ENCODE peak calls at places on chromosomes 3 and 15, in seven cellular contexts. One of them, this sample, is unnamed. For H3K4me1, the result is how much of the 10 kb centered on the place peaks cover.

GRCh38 chr15:71748327-71748726 is 62.0 kb upstream of the NR2E3 start:
- DNase-seq in PC-3: peak
- DNase-seq in naive thymus-derived CD4-positive, alpha-beta T cell: no peak
- DNase-seq in mesenchymal stem cell: peak
- DNase-seq in effector memory CD4-positive, alpha-beta T cell: no peak
- DNase-seq in spleen: no peak
- DNase-seq in GM12878: no peak
- DNase-seq in this sample: no peak

GRCh38 chr3:106401666-106402319 is 533.0 kb upstream of the CBLB start:
- DNase-seq in naive thymus-derived CD4-positive, alpha-beta T cell: no peak
- DNase-seq in PC-3: peak
- DNase-seq in mesenchymal stem cell: peak
- DNase-seq in effector memory CD4-positive, alpha-beta T cell: no peak
- DNase-seq in GM12878: no peak
- DNase-seq in spleen: no peak
- DNase-seq in this sample: no peak

GRCh38 chr15:74156678-74157411 is 16.7 kb upstream of the ISLR start:
- DNase-seq in mesenchymal stem cell: peak
- DNase-seq in GM12878: no peak
- DNase-seq in naive thymus-derived CD4-positive, alpha-beta T cell: no peak
- DNase-seq in PC-3: no peak
- DNase-seq in spleen: no peak
- DNase-seq in effector memory CD4-positive, alpha-beta T cell: no peak
- DNase-seq in this sample: no peak

GRCh38 chr3:193946945-193947344 is 189.0 kb upstream of the HES1 start:
- DNase-seq in effector memory CD4-positive, alpha-beta T cell: no peak
- DNase-seq in naive thymus-derived CD4-positive, alpha-beta T cell: no peak
- DNase-seq in PC-3: peak
- DNase-seq in spleen: no peak
- DNase-seq in mesenchymal stem cell: no peak
- DNase-seq in GM12878: no peak
- DNase-seq in this sample: no peak

GRCh38 chr3:189233225-189233858 is 61.6 kb downstream of the TPRG1 start:
- DNase-seq in PC-3: peak
- DNase-seq in naive thymus-derived CD4-positive, alpha-beta T cell: no peak
- DNase-seq in GM12878: no peak
- DNase-seq in mesenchymal stem cell: peak
- DNase-seq in spleen: no peak
- DNase-seq in effector memory CD4-positive, alpha-beta T cell: no peak
- DNase-seq in this sample: peak

GRCh38 chr3:45687828-45688193 is 1.4 kb upstream of the SACM1L start:
- DNase-seq in mesenchymal stem cell: no peak
- DNase-seq in spleen: no peak
- DNase-seq in PC-3: peak
- DNase-seq in GM12878: no peak
- DNase-seq in effector memory CD4-positive, alpha-beta T cell: no peak
- DNase-seq in naive thymus-derived CD4-positive, alpha-beta T cell: no peak
- DNase-seq in this sample: no peak

GRCh38 chr3:46312996-46313395 is 40.9 kb upstream of the CCR2 start:
- DNase-seq in GM12878: no peak
- DNase-seq in PC-3: peak
- DNase-seq in naive thymus-derived CD4-positive, alpha-beta T cell: no peak
- DNase-seq in spleen: no peak
- DNase-seq in effector memory CD4-positive, alpha-beta T cell: no peak
- DNase-seq in mesenchymal stem cell: peak
- DNase-seq in this sample: peak

GRCh38 chr3:184231671-184232070 is 2.3 kb downstream of the VWA5B2 start:
- DNase-seq in GM12878: no peak
- DNase-seq in mesenchymal stem cell: no peak
- DNase-seq in spleen: no peak
- DNase-seq in effector memory CD4-positive, alpha-beta T cell: no peak
- DNase-seq in naive thymus-derived CD4-positive, alpha-beta T cell: no peak
- DNase-seq in PC-3: no peak
- DNase-seq in this sample: no peak

GRCh38 chr15:81909229-81910087 is 136.4 kb downstream of the MEX3B start:
- DNase-seq in spleen: no peak
- DNase-seq in naive thymus-derived CD4-positive, alpha-beta T cell: no peak
- DNase-seq in mesenchymal stem cell: no peak
- DNase-seq in effector memory CD4-positive, alpha-beta T cell: no peak
- DNase-seq in PC-3: peak
- DNase-seq in GM12878: no peak
- DNase-seq in this sample: no peak

GRCh38 chr15:69826818-69827174 is 270.9 kb downstream of the TLE3 start:
- DNase-seq in naive thymus-derived CD4-positive, alpha-beta T cell: no peak
- DNase-seq in spleen: no peak
- DNase-seq in effector memory CD4-positive, alpha-beta T cell: no peak
- DNase-seq in mesenchymal stem cell: peak
- DNase-seq in PC-3: no peak
- DNase-seq in GM12878: no peak
- DNase-seq in this sample: no peak

DNA sequence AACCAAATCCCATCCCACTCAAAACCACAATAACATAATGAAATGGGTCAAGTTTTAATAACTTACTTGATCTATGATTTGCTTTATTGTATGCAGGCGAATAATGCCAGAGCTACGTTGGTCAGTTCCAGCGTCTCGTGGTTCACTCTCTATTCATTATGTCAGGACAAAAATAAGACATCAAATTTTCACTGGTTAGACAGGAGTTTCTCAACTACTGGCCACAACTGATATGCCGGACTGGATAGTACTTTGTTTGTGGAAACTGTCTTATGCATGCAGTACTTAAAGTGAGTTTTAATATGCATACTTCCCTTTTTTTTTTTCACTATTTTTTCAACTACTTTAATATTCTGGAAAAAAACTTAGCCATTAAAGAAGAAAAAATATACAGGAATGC is 94.4 kb downstream of the TJP1 start:
- DNase-seq in PC-3: no peak
- DNase-seq in effector memory CD4-positive, alpha-beta T cell: no peak
- DNase-seq in spleen: no peak
- DNase-seq in mesenchymal stem cell: no peak
- DNase-seq in GM12878: no peak
- DNase-seq in naive thymus-derived CD4-positive, alpha-beta T cell: no peak
- DNase-seq in this sample: no peak
- H3K4me1 ChIP-seq in PC-3: under half
- H3K4me1 ChIP-seq in effector memory CD4-positive, alpha-beta T cell: under half
- H3K4me1 ChIP-seq in spleen: under half
- H3K4me1 ChIP-seq in mesenchymal stem cell: under half
- H3K4me1 ChIP-seq in GM12878: under half
- H3K4me1 ChIP-seq in naive thymus-derived CD4-positive, alpha-beta T cell: under half
- H3K4me1 ChIP-seq in this sample: under half

DNA sequence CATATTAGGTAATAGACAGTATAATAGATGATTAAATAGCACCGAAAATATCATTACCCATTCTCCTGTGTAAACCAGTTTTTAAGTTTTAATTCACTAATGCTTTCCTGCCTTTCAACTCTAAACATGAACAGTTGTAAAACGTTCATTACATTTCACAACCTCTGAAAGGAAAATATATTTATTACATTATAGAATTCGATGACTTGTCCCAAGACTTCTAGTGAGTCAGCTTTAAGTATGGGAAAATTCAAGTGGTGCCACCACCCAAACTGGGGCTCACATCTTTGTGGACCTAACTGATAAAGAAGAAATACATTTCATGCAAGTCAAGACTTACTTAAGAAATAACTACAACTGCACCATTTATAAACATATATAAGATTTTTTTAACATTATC is 2.0 kb downstream of the TRIM59 start:
- DNase-seq in PC-3: peak
- DNase-seq in mesenchymal stem cell: peak
- DNase-seq in GM12878: no peak
- DNase-seq in effector memory CD4-positive, alpha-beta T cell: no peak
- DNase-seq in naive thymus-derived CD4-positive, alpha-beta T cell: no peak
- DNase-seq in spleen: no peak
- DNase-seq in this sample: no peak
- H3K4me3 ChIP-seq in PC-3: peak
- H3K4me3 ChIP-seq in mesenchymal stem cell: no peak
- H3K4me3 ChIP-seq in GM12878: peak
- H3K4me3 ChIP-seq in effector memory CD4-positive, alpha-beta T cell: no peak
- H3K4me3 ChIP-seq in naive thymus-derived CD4-positive, alpha-beta T cell: no peak
- H3K4me3 ChIP-seq in spleen: no peak
- H3K4me3 ChIP-seq in this sample: no peak

GRCh38 chr3:154728285-154728684 is 298.3 kb upstream of the GPR149 start:
- DNase-seq in spleen: no peak
- DNase-seq in mesenchymal stem cell: no peak
- DNase-seq in naive thymus-derived CD4-positive, alpha-beta T cell: no peak
- DNase-seq in GM12878: no peak
- DNase-seq in PC-3: no peak
- DNase-seq in effector memory CD4-positive, alpha-beta T cell: no peak
- DNase-seq in this sample: no peak
- H3K4me1 ChIP-seq in spleen: under half
- H3K4me1 ChIP-seq in mesenchymal stem cell: under half
- H3K4me1 ChIP-seq in naive thymus-derived CD4-positive, alpha-beta T cell: under half
- H3K4me1 ChIP-seq in GM12878: under half
- H3K4me1 ChIP-seq in PC-3: under half
- H3K4me1 ChIP-seq in effector memory CD4-positive, alpha-beta T cell: under half
- H3K4me1 ChIP-seq in this sample: under half

GRCh38 chr15:75821946-75822345 is 21.3 kb upstream of the UBE2Q2 start:
- DNase-seq in PC-3: no peak
- DNase-seq in effector memory CD4-positive, alpha-beta T cell: no peak
- DNase-seq in GM12878: no peak
- DNase-seq in mesenchymal stem cell: no peak
- DNase-seq in spleen: no peak
- DNase-seq in naive thymus-derived CD4-positive, alpha-beta T cell: no peak
- DNase-seq in this sample: no peak

GRCh38 chr15:75814794-75815193 is 28.5 kb upstream of the UBE2Q2 start:
- DNase-seq in effector memory CD4-positive, alpha-beta T cell: no peak
- DNase-seq in spleen: no peak
- DNase-seq in PC-3: no peak
- DNase-seq in mesenchymal stem cell: no peak
- DNase-seq in GM12878: no peak
- DNase-seq in naive thymus-derived CD4-positive, alpha-beta T cell: no peak
- DNase-seq in this sample: no peak

GRCh38 chr15:75820206-75820605 is 23.0 kb upstream of the UBE2Q2 start:
- DNase-seq in spleen: no peak
- DNase-seq in mesenchymal stem cell: no peak
- DNase-seq in effector memory CD4-positive, alpha-beta T cell: no peak
- DNase-seq in naive thymus-derived CD4-positive, alpha-beta T cell: no peak
- DNase-seq in GM12878: no peak
- DNase-seq in PC-3: no peak
- DNase-seq in this sample: no peak

GRCh38 chr15:75815811-75816719 is 27.2 kb upstream of the UBE2Q2 start:
- DNase-seq in GM12878: no peak
- DNase-seq in spleen: no peak
- DNase-seq in mesenchymal stem cell: peak
- DNase-seq in naive thymus-derived CD4-positive, alpha-beta T cell: no peak
- DNase-seq in PC-3: no peak
- DNase-seq in effector memory CD4-positive, alpha-beta T cell: no peak
- DNase-seq in this sample: no peak

GRCh38 chr15:75817151-75817935 is 25.9 kb upstream of the UBE2Q2 start:
- DNase-seq in effector memory CD4-positive, alpha-beta T cell: no peak
- DNase-seq in PC-3: no peak
- DNase-seq in mesenchymal stem cell: no peak
- DNase-seq in spleen: no peak
- DNase-seq in naive thymus-derived CD4-positive, alpha-beta T cell: no peak
- DNase-seq in GM12878: no peak
- DNase-seq in this sample: no peak
- H3K4me3 ChIP-seq in effector memory CD4-positive, alpha-beta T cell: no peak
- H3K4me3 ChIP-seq in PC-3: no peak
- H3K4me3 ChIP-seq in mesenchymal stem cell: no peak
- H3K4me3 ChIP-seq in spleen: no peak
- H3K4me3 ChIP-seq in naive thymus-derived CD4-positive, alpha-beta T cell: no peak
- H3K4me3 ChIP-seq in GM12878: no peak
- H3K4me3 ChIP-seq in this sample: no peak

DNA sequence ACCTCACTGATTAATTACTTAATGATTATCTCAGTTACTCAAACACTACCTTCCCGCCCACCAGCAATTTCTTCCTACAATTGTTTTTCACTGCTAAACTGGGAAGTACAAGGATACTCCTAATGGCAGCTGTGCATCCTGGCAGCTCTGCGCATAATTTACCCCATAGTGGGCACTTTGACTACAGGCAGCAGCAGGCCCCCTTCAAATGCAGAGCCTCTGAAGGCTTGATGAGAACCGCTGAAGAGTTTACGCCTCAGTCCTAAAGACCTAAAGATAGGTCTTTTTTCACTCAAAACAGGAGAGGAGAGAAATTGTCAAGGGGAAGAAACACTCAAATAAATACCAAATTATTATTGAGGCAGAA is 10.7 kb downstream of the CCDC32 start:
- DNase-seq in mesenchymal stem cell: no peak
- DNase-seq in effector memory CD4-positive, alpha-beta T cell: no peak
- DNase-seq in PC-3: no peak
- DNase-seq in naive thymus-derived CD4-positive, alpha-beta T cell: no peak
- DNase-seq in spleen: no peak
- DNase-seq in GM12878: no peak
- DNase-seq in this sample: no peak
- H3K4me1 ChIP-seq in mesenchymal stem cell: under half
- H3K4me1 ChIP-seq in effector memory CD4-positive, alpha-beta T cell: under half
- H3K4me1 ChIP-seq in PC-3: under half
- H3K4me1 ChIP-seq in naive thymus-derived CD4-positive, alpha-beta T cell: under half
- H3K4me1 ChIP-seq in spleen: half or more
- H3K4me1 ChIP-seq in GM12878: half or more
- H3K4me1 ChIP-seq in this sample: under half

GRCh38 chr3:12158387-12159226 is at the start of gene TIMP4:
- DNase-seq in naive thymus-derived CD4-positive, alpha-beta T cell: no peak
- DNase-seq in mesenchymal stem cell: peak
- DNase-seq in PC-3: peak
- DNase-seq in GM12878: no peak
- DNase-seq in spleen: peak
- DNase-seq in effector memory CD4-positive, alpha-beta T cell: no peak
- DNase-seq in this sample: peak
- H3K4me3 ChIP-seq in naive thymus-derived CD4-positive, alpha-beta T cell: no peak
- H3K4me3 ChIP-seq in mesenchymal stem cell: peak
- H3K4me3 ChIP-seq in PC-3: peak
- H3K4me3 ChIP-seq in GM12878: no peak
- H3K4me3 ChIP-seq in spleen: no peak
- H3K4me3 ChIP-seq in effector memory CD4-positive, alpha-beta T cell: no peak
- H3K4me3 ChIP-seq in this sample: peak

GRCh38 chr3:81451140-81451539 is 310.3 kb downstream of the GBE1 start:
- DNase-seq in spleen: no peak
- DNase-seq in PC-3: no peak
- DNase-seq in mesenchymal stem cell: no peak
- DNase-seq in effector memory CD4-positive, alpha-beta T cell: no peak
- DNase-seq in GM12878: no peak
- DNase-seq in naive thymus-derived CD4-positive, alpha-beta T cell: no peak
- DNase-seq in this sample: no peak
- H3K4me1 ChIP-seq in spleen: under half
- H3K4me1 ChIP-seq in PC-3: under half
- H3K4me1 ChIP-seq in mesenchymal stem cell: under half
- H3K4me1 ChIP-seq in effector memory CD4-positive, alpha-beta T cell: under half
- H3K4me1 ChIP-seq in GM12878: under half
- H3K4me1 ChIP-seq in naive thymus-derived CD4-positive, alpha-beta T cell: under half
- H3K4me1 ChIP-seq in this sample: under half

DNA sequence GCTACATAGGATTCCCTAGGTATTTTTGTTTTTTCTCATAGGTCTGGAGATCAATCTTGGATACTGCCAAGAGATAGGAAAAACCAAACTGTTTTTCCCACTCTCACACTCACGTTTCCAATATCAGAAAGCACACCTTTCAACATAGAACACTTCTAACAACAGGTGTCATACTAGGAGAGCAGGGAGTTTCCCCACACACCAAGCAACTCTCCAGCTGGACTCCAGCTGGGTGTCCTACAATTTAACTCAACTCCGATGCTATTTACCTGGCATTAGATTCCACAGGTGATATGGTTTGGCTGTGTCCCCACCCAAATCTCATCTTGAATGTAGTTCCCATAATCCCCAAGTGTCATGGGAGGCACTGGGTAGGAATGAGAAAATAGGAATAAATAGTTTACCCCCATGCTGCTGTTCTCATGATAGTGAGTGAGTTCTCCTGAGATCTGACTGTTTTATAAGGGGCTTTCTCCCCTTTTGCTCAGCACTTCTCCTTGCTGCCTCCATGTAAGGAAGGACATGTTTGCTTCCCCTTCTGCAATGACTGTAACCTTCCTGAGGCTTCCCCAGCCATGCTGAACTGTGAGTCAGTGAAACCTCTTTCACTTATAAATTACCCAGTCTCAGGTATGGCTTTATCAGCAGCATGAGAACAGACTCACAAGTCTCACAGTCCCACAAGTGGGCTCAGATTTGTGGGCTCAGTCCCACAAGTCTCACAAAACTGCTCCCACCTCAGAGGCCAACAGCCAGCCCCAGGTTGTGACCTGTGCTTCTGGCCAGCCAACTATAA is 354.5 kb upstream of the THBS1 start:
- DNase-seq in PC-3: no peak
- DNase-seq in naive thymus-derived CD4-positive, alpha-beta T cell: no peak
- DNase-seq in GM12878: no peak
- DNase-seq in mesenchymal stem cell: no peak
- DNase-seq in spleen: no peak
- DNase-seq in effector memory CD4-positive, alpha-beta T cell: no peak
- DNase-seq in this sample: no peak
- H3K4me3 ChIP-seq in PC-3: no peak
- H3K4me3 ChIP-seq in naive thymus-derived CD4-positive, alpha-beta T cell: no peak
- H3K4me3 ChIP-seq in GM12878: no peak
- H3K4me3 ChIP-seq in mesenchymal stem cell: no peak
- H3K4me3 ChIP-seq in spleen: no peak
- H3K4me3 ChIP-seq in effector memory CD4-positive, alpha-beta T cell: no peak
- H3K4me3 ChIP-seq in this sample: no peak

This sample was measured in heart right ventricle.